ENCODE peak calls at places on chromosomes 11 and 22, in four cellular contexts. M is K562, A is H1, S is HepG2. Z is an unnamed sample.

GRCh38 chr11:62497132-62497915 is 49.3 kb downstream of the AHNAK start:
- DNase-seq in M (peak), A (no peak), S (peak), Z (peak)

GRCh38 chr11:816433-816779 is 2.3 kb upstream of the PNPLA2 start:
- DNase-seq in M (peak), A (no peak), S (no peak), Z (no peak)

GRCh38 chr11:125954945-125955640 is 9.2 kb downstream of the VSIG10L2 start:
- DNase-seq in M (no peak), A (no peak), S (no peak), Z (no peak)

GRCh38 chr11:99952816-99953215 is 734.3 kb upstream of the ARHGAP42 start:
- DNase-seq in M (no peak), A (no peak), S (no peak), Z (no peak)

GRCh38 chr11:8652140-8652539 is 30.3 kb downstream of the TRIM66 start:
- DNase-seq in M (no peak), A (no peak), S (no peak), Z (no peak)

GRCh38 chr11:59822989-59823566 is 12.5 kb upstream of the MRPL16 start:
- DNase-seq in M (peak), A (no peak), S (peak), Z (peak)

GRCh38 chr22:33421859-33422258 is 363.7 kb upstream of the SYN3 start:
- DNase-seq in M (no peak), A (no peak), S (no peak), Z (no peak)

GRCh38 chr11:1293619-1294015 is 15.8 kb downstream of the TOLLIP start:
- DNase-seq in M (no peak), A (no peak), S (no peak), Z (no peak)

GRCh38 chr11:110356769-110357671 is 60.6 kb upstream of the RDX start:
- DNase-seq in M (no peak), A (no peak), S (peak), Z (peak)

GRCh38 chr11:11984563-11984962 is 23.9 kb downstream of the DKK3 start:
- DNase-seq in M (no peak), A (no peak), S (no peak), Z (no peak)

GRCh38 chr11:22685111-22685510 is 18.7 kb downstream of the GAS2 start:
- DNase-seq in M (no peak), A (no peak), S (no peak), Z (no peak)

GRCh38 chr11:11113676-11114075 is 239.4 kb downstream of the CSNK2A3 start:
- DNase-seq in M (no peak), A (no peak), S (no peak), Z (no peak)

GRCh38 chr11:61727401-61727811 is 25.0 kb upstream of the MYRF start:
- DNase-seq in M (no peak), A (no peak), S (no peak), Z (no peak)

GRCh38 chr22:37095113-37095512 is 14.4 kb downstream of the TMPRSS6 start:
- DNase-seq in M (no peak), A (no peak), S (no peak), Z (no peak)

GRCh38 chr11:95092549-95093324 is 3.1 kb downstream of the ENDOD1 start:
- DNase-seq in M (peak), A (no peak), S (peak), Z (no peak)

GRCh38 chr22:30402036-30402759 is 5.4 kb downstream of the SEC14L2 start:
- DNase-seq in M (peak), A (no peak), S (no peak), Z (no peak)

GRCh38 chr11:57932105-57932504 is 91.6 kb upstream of the OR9Q1 start:
- DNase-seq in M (no peak), A (no peak), S (no peak), Z (no peak)

GRCh38 chr11:115617767-115618166 is 113.6 kb upstream of the CADM1 start:
- DNase-seq in M (no peak), A (no peak), S (no peak), Z (no peak)

GRCh38 chr11:88484873-88485621 is 147.5 kb upstream of the CTSC start:
- DNase-seq in M (peak), A (no peak), S (peak), Z (peak)

GRCh38 chr22:25896098-25896497 is 154.1 kb downstream of the MYO18B start:
- DNase-seq in M (no peak), A (no peak), S (peak), Z (no peak)

GRCh38 chr11:40686765-40687164 is 772.7 kb downstream of the LRRC4C start:
- DNase-seq in M (no peak), A (no peak), S (no peak), Z (no peak)

GRCh38 chr11:44785856-44786606 is 59.3 kb downstream of the TSPAN18 start:
- DNase-seq in M (no peak), A (no peak), S (no peak), Z (no peak)

GRCh38 chr11:75792127-75792731 is 22.8 kb upstream of the UVRAG start:
- DNase-seq in M (no peak), A (no peak), S (no peak), Z (no peak)

GRCh38 chr11:76642341-76642740 is 28.2 kb downstream of the LRRC32 start:
- DNase-seq in M (no peak), A (no peak), S (no peak), Z (no peak)

GRCh38 chr11:19524171-19524671 is 188.4 kb upstream of the NAV2 start:
- DNase-seq in M (no peak), A (no peak), S (no peak), Z (no peak)

DNA sequence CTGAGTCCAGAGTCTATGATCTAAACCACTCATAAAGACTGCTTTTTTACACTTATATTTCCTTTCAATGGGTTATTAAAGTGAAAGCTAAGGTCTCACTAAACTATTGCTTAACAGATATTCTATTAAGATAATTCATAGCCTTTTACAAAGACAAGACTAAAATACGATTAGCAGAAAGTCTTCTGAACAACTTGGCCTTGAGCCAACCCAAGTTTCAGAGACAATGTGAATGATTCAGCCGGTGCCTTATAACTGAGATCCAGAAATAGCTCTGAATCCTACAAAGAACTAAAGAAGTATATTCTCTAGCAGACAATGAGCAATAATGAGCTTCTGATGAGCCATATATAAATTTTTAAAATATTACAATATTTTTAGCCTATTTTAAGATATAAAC is 41.5 kb upstream of the CARD18 start:
- DNase-seq in M (no peak), A (no peak), S (no peak), Z (no peak)
- TF ChIP-seq ZNF274 in M (no peak), A (no peak), S (no peak), Z (no peak)

GRCh38 chr22:20316844-20317401 is 2.9 kb downstream of the DGCR6L start:
- DNase-seq in M (peak), A (no peak), S (no peak), Z (no peak)

GRCh38 chr22:20319041-20319744 is 667 bp downstream of the DGCR6L start:
- DNase-seq in M (peak), A (no peak), S (no peak), Z (no peak)

GRCh38 chr22:20324139-20324516 is 4.3 kb upstream of the DGCR6L start:
- DNase-seq in M (peak), A (no peak), S (peak), Z (no peak)

GRCh38 chr22:20316217-20316843 is 3.5 kb downstream of the DGCR6L start:
- DNase-seq in M (peak), A (no peak), S (no peak), Z (no peak)

GRCh38 chr22:20319745-20320658 is at the start of gene DGCR6L:
- DNase-seq in M (no peak), A (peak), S (peak), Z (peak)
- TF ChIP-seq ZNF274 in M (no peak), A (no peak), S (no peak), Z (no peak)

DNA sequence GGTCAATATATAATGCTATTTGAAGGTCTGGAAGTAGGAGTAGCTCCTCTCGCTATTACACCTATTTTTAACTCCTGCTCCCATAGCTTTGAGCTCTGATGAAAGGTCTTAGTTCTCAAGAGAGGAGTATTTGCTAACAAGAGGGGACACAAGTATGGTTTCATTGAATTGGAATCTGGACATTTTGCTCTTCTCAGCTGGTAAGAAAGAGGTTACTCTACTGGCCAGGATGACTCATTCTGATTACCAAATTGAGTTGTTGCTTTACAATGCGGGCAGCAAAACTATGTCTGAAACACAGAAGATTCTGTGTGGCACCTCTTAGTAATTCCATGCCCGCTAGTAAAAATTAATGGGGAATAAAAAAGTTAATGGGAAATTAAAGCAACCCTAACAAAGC is 63.6 kb upstream of the EP300 start:
- DNase-seq in M (no peak), A (no peak), S (peak), Z (no peak)
- TF ChIP-seq ZNF274 in M (no peak), A (no peak), S (no peak), Z (no peak)

DNA sequence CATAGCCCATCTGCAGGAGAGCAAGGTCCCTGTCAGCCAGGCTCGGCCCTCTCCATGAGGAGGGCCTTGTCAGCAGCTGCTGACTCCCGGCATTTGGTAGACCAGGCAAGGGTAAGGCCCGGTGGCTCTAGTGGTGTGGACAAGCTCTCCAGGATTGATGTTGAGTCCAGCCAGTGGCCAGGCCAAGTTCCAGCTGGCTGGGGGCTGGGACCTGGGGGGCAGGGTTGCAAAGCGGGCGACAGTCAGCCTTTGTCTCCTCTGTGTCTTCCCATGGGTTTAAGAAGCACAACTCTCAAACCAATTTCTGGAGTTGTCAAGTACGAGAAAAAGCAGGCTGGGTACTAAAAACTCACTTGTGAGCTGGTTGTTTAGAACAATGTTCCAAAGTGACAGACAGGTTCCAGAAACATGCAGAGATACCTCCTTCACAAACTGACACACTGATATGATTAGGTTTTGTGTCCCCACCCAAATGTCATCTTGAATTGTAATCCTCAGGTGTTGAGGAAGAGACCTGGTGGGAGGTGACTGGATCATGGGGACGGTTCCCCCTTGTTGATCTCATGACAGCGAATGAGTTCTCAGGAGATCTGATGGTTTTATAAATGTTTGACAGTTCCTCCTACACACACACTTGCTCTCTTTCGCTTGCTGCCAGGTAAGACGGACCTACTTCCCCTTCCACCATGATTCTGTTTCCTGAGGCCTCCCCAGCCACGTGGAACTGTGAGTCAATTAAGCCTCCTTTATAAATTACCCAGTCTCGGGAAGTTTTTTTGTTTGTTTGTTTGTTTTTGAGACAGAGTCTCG is 52.3 kb upstream of the SERPIND1 start:
- DNase-seq in M (no peak), A (no peak), S (no peak), Z (no peak)
- TF ChIP-seq ZNF274 in M (no peak), A (no peak), S (no peak), Z (no peak)

GRCh38 chr11:13434247-13435205 is 28.5 kb downstream of the BTBD10 start:
- DNase-seq in M (no peak), A (no peak), S (no peak), Z (no peak)
- TF ChIP-seq ZNF274 in M (no peak), A (no peak), S (no peak), Z (no peak)

GRCh38 chr22:27581688-27582087 is 219.9 kb downstream of the MN1 start:
- DNase-seq in M (no peak), A (no peak), S (no peak), Z (no peak)
- TF ChIP-seq ZNF274 in M (no peak), A (no peak), S (no peak), Z (no peak)